ENCODE peak calls at places on chromosome 22, in ten cellular contexts. R, Z, L, T, X, K, W, O, Q and V are unnamed samples.

GRCh38 chr22:27226666-27227065 is 569.3 kb downstream of the MIAT start:
- DNase-seq in O (no peak), Q (no peak), L (no peak), K (no peak), R (no peak), Z (no peak), W (no peak), X (no peak), T (no peak), V (no peak)

GRCh38 chr22:19810381-19811141 is 44.1 kb downstream of the GNB1L start:
- DNase-seq in K (no peak), X (no peak), Z (no peak), W (no peak), O (peak; percentile 58), R (no peak), L (peak; percentile 32), Q (no peak), T (peak; percentile 31), V (no peak)

GRCh38 chr22:48665286-48666010 is 1162.2 kb downstream of the BRD1 start:
- DNase-seq in L (no peak), R (no peak), W (no peak), K (no peak), O (no peak), Z (no peak), Q (no peak), T (no peak), X (no peak), V (no peak)

GRCh38 chr22:44876921-44877320 is 124.5 kb downstream of the ARHGAP8 start:
- DNase-seq in O (no peak), W (no peak), Z (no peak), L (no peak), X (no peak), T (no peak), K (no peak), R (no peak), Q (no peak), V (no peak)

GRCh38 chr22:37735054-37735453 is 38.2 kb downstream of the TRIOBP start:
- DNase-seq in L (no peak), R (no peak), O (peak; percentile 42), K (peak; percentile 18), T (peak; percentile 84), X (peak; percentile 59), Q (peak; percentile 72), W (no peak), Z (peak; percentile 17), V (peak; percentile 54)

GRCh38 chr22:19917389-19918138 is 24.0 kb upstream of the COMT start:
- DNase-seq in Z (no peak), L (no peak), K (no peak), X (no peak), R (no peak), T (no peak), O (no peak), W (no peak), Q (no peak), V (no peak)

GRCh38 chr22:38203090-38203810 is 1.5 kb downstream of the MAFF start:
- DNase-seq in Z (peak; percentile 48), O (peak; percentile 58), T (peak; percentile 56), L (peak; percentile 57), K (no peak), R (peak; percentile 32), Q (peak; percentile 42), X (peak; percentile 85), W (peak; percentile 85), V (no peak)

GRCh38 chr22:49253656-49254055 is 574.0 kb downstream of the BRD1 start:
- DNase-seq in Q (no peak), X (no peak), K (no peak), T (no peak), O (no peak), R (no peak), Z (no peak), L (peak; percentile 2), W (no peak), V (no peak)

GRCh38 chr22:49724030-49724892 is 103.4 kb downstream of the BRD1 start:
- DNase-seq in L (no peak), R (peak; percentile 38), Z (no peak), O (no peak), W (no peak), T (no peak), Q (no peak), X (peak; percentile 6), K (no peak), V (no peak)

GRCh38 chr22:17729561-17729960 is 44.7 kb downstream of the BID start:
- DNase-seq in T (no peak), R (no peak), X (no peak), L (no peak), W (no peak), K (no peak), Z (no peak), Q (no peak), O (no peak), V (no peak)
- TF ChIP-seq CTCF in T (no peak), R (no peak), X (no peak), L (no peak), W (no peak), K (no peak), Z (no peak), Q (no peak), O (no peak), V (no peak)

GRCh38 chr22:34105461-34106062 is 185.3 kb upstream of the LARGE1 start:
- DNase-seq in R (peak; percentile 18), W (peak; percentile 57), X (peak; percentile 78), K (peak; percentile 69), Q (peak; percentile 83), Z (no peak), O (peak; percentile 2), T (peak; percentile 79), L (no peak), V (peak; percentile 67)
- TF ChIP-seq CTCF in R (peak; percentile 71), W (peak; percentile 61), X (peak; percentile 26), K (peak; percentile 74), Q (peak; percentile 83), Z (no peak), O (no peak), T (peak; percentile 75), L (no peak), V (peak; percentile 76)

GRCh38 chr22:21100149-21101032 is 54.6 kb downstream of the LRRC74B start:
- DNase-seq in O (no peak), R (no peak), X (no peak), W (no peak), L (no peak), K (no peak), Z (no peak), Q (no peak), T (no peak), V (no peak)

GRCh38 chr22:21104126-21104691 is 58.5 kb downstream of the LRRC74B start:
- DNase-seq in W (no peak), T (no peak), Z (no peak), O (no peak), X (no peak), L (no peak), Q (no peak), R (no peak), K (no peak), V (no peak)

GRCh38 chr22:21103633-21104032 is 57.9 kb downstream of the LRRC74B start:
- DNase-seq in K (no peak), Z (no peak), W (no peak), L (no peak), R (no peak), T (no peak), O (no peak), Q (no peak), X (no peak), V (no peak)

GRCh38 chr22:21102659-21103267 is 57.0 kb downstream of the LRRC74B start:
- DNase-seq in W (peak; percentile 75), Q (peak; percentile 93), O (peak; percentile 65), K (peak; percentile 73), X (peak; percentile 69), L (peak; percentile 77), T (peak; percentile 90), R (peak; percentile 76), Z (peak; percentile 70), V (peak; percentile 95)

GRCh38 chr22:21101877-21102638 is 56.3 kb downstream of the LRRC74B start:
- DNase-seq in R (no peak), K (no peak), Q (no peak), Z (no peak), L (no peak), W (no peak), O (no peak), T (no peak), X (no peak), V (no peak)
- TF ChIP-seq CTCF in R (no peak), K (no peak), Q (no peak), Z (no peak), L (no peak), W (no peak), O (no peak), T (no peak), X (no peak), V (no peak)

DNA sequence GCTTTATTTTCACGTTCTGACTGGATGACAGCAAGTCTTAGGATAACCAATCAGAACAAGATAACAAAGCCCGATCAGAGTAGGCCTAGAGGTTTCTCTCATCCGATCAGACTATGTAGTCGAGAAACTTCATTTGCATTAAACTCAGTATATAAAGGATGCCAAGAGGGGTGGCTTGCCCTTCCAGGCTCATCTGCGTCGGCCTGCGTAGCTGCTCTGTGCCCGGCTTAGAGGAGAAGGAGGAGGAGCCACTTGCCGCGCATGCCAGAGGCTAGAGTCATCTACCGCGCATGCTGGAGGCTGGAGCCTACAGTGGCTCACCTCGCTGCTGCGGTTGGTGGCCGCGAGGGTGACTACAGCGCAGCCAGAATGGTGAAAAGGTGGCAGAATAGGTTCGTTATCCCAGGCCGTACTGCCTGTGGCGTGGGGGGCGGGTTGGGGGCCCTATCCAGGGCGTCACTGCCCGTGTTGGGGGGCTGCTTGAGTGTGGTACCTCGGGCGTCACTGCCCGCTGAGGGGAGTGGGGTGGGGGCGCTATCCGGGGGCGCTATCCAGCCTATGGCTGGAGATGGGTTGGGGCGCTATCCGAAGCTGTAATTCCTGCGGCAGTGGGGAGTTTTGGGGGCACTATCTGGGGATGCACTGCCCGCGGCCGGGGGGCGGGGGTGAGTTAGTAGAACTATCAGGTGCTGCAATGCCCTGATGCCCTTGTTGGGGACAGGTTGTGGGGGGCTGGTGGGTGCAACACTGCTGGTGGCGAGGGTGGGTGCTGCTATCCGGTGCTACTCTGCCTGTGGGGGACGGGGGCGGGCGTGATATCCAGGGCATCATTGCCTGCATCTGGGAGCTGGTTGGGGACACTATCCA is at the start of gene RFPL2:
- DNase-seq in O (peak; percentile 29), T (peak; percentile 94), Z (no peak), L (peak; percentile 51), Q (peak; percentile 79), K (peak; percentile 74), R (no peak), W (peak; percentile 32), X (no peak), V (peak; percentile 57)
- TF ChIP-seq CTCF in O (no peak), T (peak; percentile 31), Z (no peak), L (no peak), Q (no peak), K (no peak), R (no peak), W (no peak), X (no peak), V (no peak)

GRCh38 chr22:41508770-41509170 is 35.5 kb downstream of the POLR3H start:
- DNase-seq in W (no peak), Z (no peak), Q (peak; percentile 37), X (no peak), T (no peak), R (no peak), K (peak; percentile 75), L (no peak), O (no peak), V (no peak)
- TF ChIP-seq CTCF in W (no peak), Z (no peak), Q (peak; percentile 29), X (no peak), T (no peak), R (no peak), K (peak; percentile 46), L (no peak), O (peak; percentile 5), V (peak; percentile 28)

GRCh38 chr22:22558972-22559603 is at the start of gene PRAME:
- DNase-seq in X (peak; percentile 79), T (peak; percentile 79), Z (peak; percentile 71), K (peak; percentile 14), O (peak; percentile 61), Q (peak; percentile 77), R (peak; percentile 89), W (peak; percentile 72), L (peak; percentile 67), V (peak; percentile 80)
- TF ChIP-seq CTCF in X (peak; percentile 63), T (peak; percentile 71), Z (peak; percentile 67), K (peak; percentile 38), O (peak; percentile 80), Q (peak; percentile 64), R (peak; percentile 96), W (peak; percentile 40), L (peak; percentile 65), V (peak; percentile 69)